ENCODE peak calls at places on chromosomes 12 and 14, in four cellular contexts. One of them, this sample, is unnamed.

GRCh38 chr12:12909228-12909994 is 18.0 kb downstream of the GPRC5A start:
- DNase-seq in NCI-H345: no peak
- DNase-seq in ELR: no peak
- DNase-seq in CD8-positive, alpha-beta memory T cell: no peak
- DNase-seq in this sample: peak

GRCh38 chr14:56487090-56487667 is 92.4 kb upstream of the TMEM260 start:
- DNase-seq in NCI-H345: no peak
- DNase-seq in ELR: peak
- DNase-seq in CD8-positive, alpha-beta memory T cell: no peak
- DNase-seq in this sample: no peak

GRCh38 chr12:113208041-113208934 is 13.0 kb upstream of the TPCN1 start:
- DNase-seq in NCI-H345: no peak
- DNase-seq in ELR: no peak
- DNase-seq in CD8-positive, alpha-beta memory T cell: peak
- DNase-seq in this sample: peak

GRCh38 chr12:109163150-109163549 is 46.8 kb downstream of the ACACB start:
- DNase-seq in NCI-H345: no peak
- DNase-seq in ELR: no peak
- DNase-seq in CD8-positive, alpha-beta memory T cell: no peak
- DNase-seq in this sample: no peak

GRCh38 chr14:33475623-33476022 is 475.3 kb downstream of the EGLN3 start:
- DNase-seq in NCI-H345: peak
- DNase-seq in ELR: peak
- DNase-seq in CD8-positive, alpha-beta memory T cell: no peak
- DNase-seq in this sample: peak

GRCh38 chr12:22160396-22161003 is 114.5 kb downstream of the CMAS start:
- DNase-seq in NCI-H345: no peak
- DNase-seq in ELR: no peak
- DNase-seq in CD8-positive, alpha-beta memory T cell: no peak
- DNase-seq in this sample: no peak

GRCh38 chr12:123364532-123365140 is at the start of gene SBNO1:
- DNase-seq in NCI-H345: peak
- DNase-seq in ELR: peak
- DNase-seq in CD8-positive, alpha-beta memory T cell: peak
- DNase-seq in this sample: peak

GRCh38 chr14:98622208-98623051 is 649.6 kb downstream of the BCL11B start:
- DNase-seq in NCI-H345: no peak
- DNase-seq in ELR: peak
- DNase-seq in CD8-positive, alpha-beta memory T cell: no peak
- DNase-seq in this sample: no peak

GRCh38 chr14:102733326-102733725 is 43.9 kb upstream of the TRAF3 start:
- DNase-seq in NCI-H345: no peak
- DNase-seq in ELR: no peak
- DNase-seq in CD8-positive, alpha-beta memory T cell: no peak
- DNase-seq in this sample: no peak

GRCh38 chr12:7092229-7092985 is at the start of gene C1R:
- DNase-seq in NCI-H345: peak
- DNase-seq in ELR: peak
- DNase-seq in CD8-positive, alpha-beta memory T cell: peak
- DNase-seq in this sample: peak

GRCh38 chr12:67919406-67919805 is 69.8 kb upstream of the IFNG-AS1 start:
- DNase-seq in NCI-H345: no peak
- DNase-seq in ELR: peak
- DNase-seq in CD8-positive, alpha-beta memory T cell: no peak
- DNase-seq in this sample: no peak

GRCh38 chr12:98951401-98951800 is 306.3 kb downstream of the APAF1 start:
- DNase-seq in NCI-H345: no peak
- DNase-seq in ELR: no peak
- DNase-seq in CD8-positive, alpha-beta memory T cell: no peak
- DNase-seq in this sample: no peak

GRCh38 chr12:89347325-89347829 is 4.9 kb downstream of the DUSP6 start:
- DNase-seq in NCI-H345: no peak
- DNase-seq in ELR: peak
- DNase-seq in CD8-positive, alpha-beta memory T cell: no peak
- DNase-seq in this sample: peak

GRCh38 chr14:104661086-104661485 is 28.3 kb upstream of the INF2 start:
- DNase-seq in NCI-H345: no peak
- DNase-seq in ELR: no peak
- DNase-seq in CD8-positive, alpha-beta memory T cell: no peak
- DNase-seq in this sample: no peak

GRCh38 chr12:62933220-62933870 is 1.6 kb downstream of the PPM1H start:
- DNase-seq in NCI-H345: peak
- DNase-seq in ELR: no peak
- DNase-seq in CD8-positive, alpha-beta memory T cell: no peak
- DNase-seq in this sample: no peak

GRCh38 chr14:21631084-21631483 is 3.7 kb downstream of the OR10G2 start:
- DNase-seq in NCI-H345: peak
- DNase-seq in ELR: no peak
- DNase-seq in CD8-positive, alpha-beta memory T cell: no peak
- DNase-seq in this sample: no peak

GRCh38 chr14:37709419-37710195 is 114.2 kb downstream of the TTC6 start:
- DNase-seq in NCI-H345: no peak
- DNase-seq in ELR: peak
- DNase-seq in CD8-positive, alpha-beta memory T cell: no peak
- DNase-seq in this sample: no peak

GRCh38 chr14:74425525-74426201 is 347 bp downstream of the SYNDIG1L start:
- DNase-seq in NCI-H345: no peak
- DNase-seq in ELR: peak
- DNase-seq in CD8-positive, alpha-beta memory T cell: peak
- DNase-seq in this sample: no peak